ENCODE peak calls at places on chromosomes 3 and 15, in four cellular contexts. B is hepatocyte, T is sigmoid colon, L is tibial nerve. C is an unnamed sample.

GRCh38 chr3:30467596-30468238 is 138.7 kb upstream of the TGFBR2 start:
- DNase-seq in B (no peak), T (no peak), L (no peak), C (no peak)

GRCh38 chr3:23671901-23672589 is 133.7 kb upstream of the UBE2E1 start:
- DNase-seq in B (no peak), T (no peak), L (no peak), C (no peak)

GRCh38 chr3:102297259-102297658 is 137.6 kb upstream of the ZPLD1 start:
- DNase-seq in B (no peak), T (no peak), L (no peak), C (no peak)

GRCh38 chr3:195537995-195538394 is 5.1 kb downstream of the PPP1R2 start:
- DNase-seq in B (no peak), T (no peak), L (no peak), C (no peak)

GRCh38 chr3:51935886-51936755 is 5.6 kb downstream of the RRP9 start:
- DNase-seq in B (no peak), T (peak; percentile 50), L (no peak), C (no peak)

GRCh38 chr3:180909369-180910127 is 2.9 kb upstream of the FXR1 start:
- DNase-seq in B (no peak), T (no peak), L (no peak), C (no peak)

GRCh38 chr3:11690863-11691833 is 47.4 kb upstream of the VGLL4 start:
- DNase-seq in B (peak; percentile 22), T (no peak), L (no peak), C (no peak)

GRCh38 chr3:45506751-45507391 is 87.7 kb upstream of the LIMD1 start:
- DNase-seq in B (no peak), T (no peak), L (no peak), C (no peak)

GRCh38 chr3:121677141-121677540 is 16.4 kb upstream of the HCLS1 start:
- DNase-seq in B (no peak), T (no peak), L (no peak), C (no peak)

GRCh38 chr3:126971891-126972351 is 11.0 kb upstream of the PLXNA1 start:
- DNase-seq in B (no peak), T (peak; percentile 88), L (peak; percentile 70), C (peak; percentile 73)

GRCh38 chr3:69044608-69045007 is 7.5 kb downstream of the TMF1 start:
- DNase-seq in B (no peak), T (no peak), L (no peak), C (no peak)

GRCh38 chr15:67085818-67086649 is 20.6 kb downstream of the SMAD3 start:
- DNase-seq in B (no peak), T (no peak), L (no peak), C (no peak)

GRCh38 chr3:12518266-12519028 is 26.9 kb downstream of the MKRN2OS start:
- DNase-seq in B (no peak), T (no peak), L (no peak), C (no peak)

GRCh38 chr15:78574944-78575343 is 9.6 kb downstream of the CHRNA5 start:
- DNase-seq in B (no peak), T (no peak), L (no peak), C (no peak)

GRCh38 chr15:93359780-93360161 is 270.8 kb upstream of the RGMA start:
- DNase-seq in B (peak; percentile 23), T (peak; percentile 35), L (no peak), C (no peak)

GRCh38 chr3:143002083-143002712 is 828 bp downstream of the U2SURP start:
- DNase-seq in B (peak; percentile 31), T (no peak), L (no peak), C (no peak)
- H3K27ac ChIP-seq in B (peak overlapping the region; percentile 94), T (peak overlapping the region; percentile 91), L (peak overlapping the region; percentile 86), C (peak overlapping the region; percentile 92)

GRCh38 chr3:149340310-149340933 is 7.0 kb upstream of the TM4SF18 start:
- DNase-seq in B (no peak), T (no peak), L (peak; percentile 32), C (no peak)
- H3K27ac ChIP-seq in B (peak overlapping the region; percentile 88), T (peak overlapping the region; percentile 79), L (peak overlapping the region; percentile 70), C (no peak overlapping the region)

DNA sequence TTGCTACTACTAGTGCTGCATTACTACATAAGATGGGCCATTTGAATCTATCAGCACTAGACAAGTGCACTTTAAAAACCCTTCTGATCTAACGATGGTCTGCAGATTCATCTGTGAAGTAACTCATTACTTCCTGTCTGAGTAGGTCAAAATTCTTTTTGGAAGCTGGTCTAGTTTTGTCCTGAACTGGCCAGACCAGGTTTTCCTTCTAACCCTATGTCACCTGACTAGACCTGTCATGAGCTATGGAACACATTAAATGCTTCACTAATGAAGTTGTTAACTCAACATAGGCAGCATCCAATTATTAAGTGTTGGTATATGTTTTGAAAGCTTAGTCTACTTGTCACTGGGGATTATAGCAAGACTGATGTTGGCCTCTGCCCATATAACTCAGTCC is 10.1 kb upstream of the RBM5 start:
- DNase-seq in B (no peak), T (no peak), L (no peak), C (no peak)
- H3K27ac ChIP-seq in B (no peak overlapping the region), T (no peak overlapping the region), L (no peak overlapping the region), C (no peak overlapping the region)

GRCh38 chr3:58074126-58074715 is 66.0 kb downstream of the FLNB start:
- DNase-seq in B (no peak), T (no peak), L (no peak), C (no peak)
- H3K27ac ChIP-seq in B (peak overlapping the region; percentile 26), T (peak overlapping the region; percentile 69), L (peak overlapping the region; percentile 80), C (no peak overlapping the region)

DNA sequence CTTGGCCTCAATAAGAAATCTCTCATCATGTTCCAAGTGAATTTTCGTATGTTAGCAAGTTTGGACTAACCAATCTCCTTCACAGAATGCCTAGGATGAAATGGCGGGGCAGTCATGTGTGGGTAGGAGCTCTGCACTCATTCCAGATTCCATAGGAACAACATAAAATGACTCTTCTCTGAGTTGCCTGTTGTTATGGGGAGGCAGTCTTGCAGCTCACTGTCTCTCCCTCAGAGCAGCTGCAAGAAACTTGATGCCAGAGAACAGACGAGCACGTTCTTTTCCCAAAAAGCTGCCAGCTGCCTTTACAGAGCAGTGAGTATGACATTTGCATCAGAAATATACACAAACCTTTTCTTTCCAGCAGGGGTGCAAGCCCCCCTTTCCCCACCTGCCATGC is 34.1 kb downstream of the SPATA12 start:
- DNase-seq in B (no peak), T (no peak), L (no peak), C (no peak)
- H3K27ac ChIP-seq in B (no peak overlapping the region), T (no peak overlapping the region), L (peak overlapping the region; percentile 47), C (no peak overlapping the region)

GRCh38 chr15:68787609-68788264 is 33.0 kb downstream of the ANP32A start:
- DNase-seq in B (peak; percentile 54), T (no peak), L (no peak), C (no peak)

GRCh38 chr15:68790910-68791309 is 29.8 kb downstream of the ANP32A start:
- DNase-seq in B (no peak), T (no peak), L (no peak), C (no peak)

GRCh38 chr15:68789921-68790575 is 30.6 kb downstream of the ANP32A start:
- DNase-seq in B (peak; percentile 64), T (no peak), L (no peak), C (no peak)

GRCh38 chr15:68788265-68788624 is 32.5 kb downstream of the ANP32A start:
- DNase-seq in B (no peak), T (no peak), L (no peak), C (no peak)

GRCh38 chr15:68789041-68789920 is 31.4 kb downstream of the ANP32A start:
- DNase-seq in B (no peak), T (no peak), L (no peak), C (no peak)
- H3K27ac ChIP-seq in B (peak overlapping the region; percentile 81), T (peak overlapping the region; percentile 16), L (peak overlapping the region; percentile 5), C (peak overlapping the region; percentile 72)